ENCODE peak calls at places on chromosomes 2 and 18, in four cellular contexts. H, S, Q and N are unnamed samples.

GRCh38 chr2:38959938-38960608 is 70.4 kb downstream of the ARHGEF33 start:
- DNase-seq in H (no peak), S (no peak), Q (peak; percentile 75), N (no peak)

GRCh38 chr2:199441759-199442158 is 16.0 kb downstream of the SATB2 start:
- DNase-seq in H (no peak), S (no peak), Q (no peak), N (no peak)

GRCh38 chr2:9174771-9175441 is 31.7 kb upstream of the ASAP2 start:
- DNase-seq in H (no peak), S (no peak), Q (no peak), N (no peak)

GRCh38 chr2:29290293-29291052 is 175.3 kb downstream of the CLIP4 start:
- DNase-seq in H (no peak), S (no peak), Q (peak; percentile 57), N (no peak)

GRCh38 chr2:96091711-96092579 is 24.4 kb downstream of the ADRA2B start:
- DNase-seq in H (no peak), S (no peak), Q (peak; percentile 35), N (no peak)

GRCh38 chr2:238845583-238846480 is 2.1 kb upstream of the TWIST2 start:
- DNase-seq in H (no peak), S (no peak), Q (no peak), N (no peak)

GRCh38 chr2:70861774-70862644 is 26.4 kb upstream of the CD207 start:
- DNase-seq in H (peak; percentile 76), S (peak; percentile 84), Q (peak; percentile 93), N (peak; percentile 92)

GRCh38 chr2:141496805-141497204 is 634.0 kb downstream of the LRP1B start:
- DNase-seq in H (no peak), S (no peak), Q (no peak), N (no peak)

GRCh38 chr2:152486048-152486736 is 151.2 kb downstream of the FMNL2 start:
- DNase-seq in H (peak; percentile 99), S (no peak), Q (no peak), N (no peak)

GRCh38 chr18:70499218-70499691 is 210.4 kb downstream of the SOCS6 start:
- DNase-seq in H (no peak), S (peak; percentile 5), Q (peak; percentile 24), N (no peak)

GRCh38 chr2:48148841-48149240 is 242.5 kb upstream of the FBXO11 start:
- DNase-seq in H (no peak), S (peak; percentile 66), Q (no peak), N (no peak)

GRCh38 chr2:6017887-6018286 is 325.7 kb downstream of the SOX11 start:
- DNase-seq in H (no peak), S (no peak), Q (no peak), N (no peak)

GRCh38 chr2:191333911-191334357 is 88.7 kb downstream of the MYO1B start:
- DNase-seq in H (no peak), S (no peak), Q (no peak), N (no peak)

GRCh38 chr2:109242654-109243331 is 113.8 kb downstream of the SH3RF3 start:
- DNase-seq in H (no peak), S (no peak), Q (no peak), N (no peak)

GRCh38 chr2:200702646-200703118 is 109.0 kb upstream of the BZW1 start:
- DNase-seq in H (peak; percentile 80), S (no peak), Q (no peak), N (no peak)

GRCh38 chr18:44036500-44036899 is 644.2 kb upstream of the SETBP1 start:
- DNase-seq in H (no peak), S (no peak), Q (peak; percentile 17), N (no peak)

GRCh38 chr2:234241656-234242445 is 191.3 kb downstream of the SPP2 start:
- DNase-seq in H (no peak), S (no peak), Q (no peak), N (no peak)

GRCh38 chr2:232367016-232367415 is 11.5 kb upstream of the ALPP start:
- DNase-seq in H (no peak), S (no peak), Q (peak; percentile 7), N (no peak)

GRCh38 chr2:130351495-130352125 is 4.2 kb upstream of the PTPN18 start:
- DNase-seq in H (no peak), S (no peak), Q (no peak), N (no peak)

GRCh38 chr2:69131983-69132675 is 119.2 kb downstream of the ANTXR1 start:
- DNase-seq in H (no peak), S (no peak), Q (no peak), N (no peak)

GRCh38 chr2:174694196-174694878 is 69.9 kb downstream of the CHRNA1 start:
- DNase-seq in H (no peak), S (no peak), Q (no peak), N (no peak)

GRCh38 chr2:160392201-160392600 is 101.4 kb downstream of the RBMS1 start:
- DNase-seq in H (no peak), S (no peak), Q (no peak), N (no peak)

GRCh38 chr2:105460048-105460732 is 61.3 kb upstream of the FHL2 start:
- DNase-seq in H (no peak), S (no peak), Q (no peak), N (no peak)

GRCh38 chr18:57523171-57523956 is 63.1 kb downstream of the FECH start:
- DNase-seq in H (no peak), S (peak; percentile 16), Q (no peak), N (no peak)

GRCh38 chr2:204715332-204715731 is 170.1 kb downstream of the PARD3B start:
- DNase-seq in H (no peak), S (no peak), Q (no peak), N (no peak)

GRCh38 chr2:59502981-59503380 is 1050.5 kb downstream of the BCL11A start:
- DNase-seq in H (no peak), S (no peak), Q (no peak), N (no peak)

GRCh38 chr2:125935559-125935958 is 720.4 kb upstream of the GYPC start:
- DNase-seq in H (no peak), S (no peak), Q (no peak), N (no peak)

GRCh38 chr2:226934546-226935243 is 98.8 kb downstream of the RHBDD1 start:
- DNase-seq in H (no peak), S (no peak), Q (no peak), N (no peak)

GRCh38 chr2:127362971-127363370 is 24.8 kb downstream of the MAP3K2 start:
- DNase-seq in H (no peak), S (no peak), Q (no peak), N (no peak)

GRCh38 chr18:44799422-44800421 is 119.0 kb downstream of the SETBP1 start:
- DNase-seq in H (no peak), S (no peak), Q (no peak), N (no peak)

GRCh38 chr18:33577688-33578370 is at the start of gene ASXL3:
- DNase-seq in H (no peak), S (no peak), Q (peak; percentile 31), N (peak; percentile 86)
- TF ChIP-seq ELF4 in H (no peak), S (no peak), Q (no peak), N (no peak)

GRCh38 chr18:48827321-48828200 is 123.2 kb downstream of the SMAD7 start:
- DNase-seq in H (no peak), S (no peak), Q (peak; percentile 59), N (peak; percentile 46)

GRCh38 chr18:48826271-48826670 is 124.5 kb downstream of the SMAD7 start:
- DNase-seq in H (no peak), S (no peak), Q (no peak), N (no peak)

GRCh38 chr18:48826806-48827205 is 124.0 kb downstream of the SMAD7 start:
- DNase-seq in H (no peak), S (no peak), Q (peak; percentile 9), N (no peak)

GRCh38 chr18:48825101-48825745 is 125.5 kb downstream of the SMAD7 start:
- DNase-seq in H (no peak), S (no peak), Q (peak; percentile 10), N (no peak)

GRCh38 chr18:48824231-48824970 is 126.4 kb downstream of the SMAD7 start:
- DNase-seq in H (no peak), S (no peak), Q (peak; percentile 5), N (no peak)
- TF ChIP-seq ELF4 in H (no peak), S (no peak), Q (no peak), N (no peak)

DNA sequence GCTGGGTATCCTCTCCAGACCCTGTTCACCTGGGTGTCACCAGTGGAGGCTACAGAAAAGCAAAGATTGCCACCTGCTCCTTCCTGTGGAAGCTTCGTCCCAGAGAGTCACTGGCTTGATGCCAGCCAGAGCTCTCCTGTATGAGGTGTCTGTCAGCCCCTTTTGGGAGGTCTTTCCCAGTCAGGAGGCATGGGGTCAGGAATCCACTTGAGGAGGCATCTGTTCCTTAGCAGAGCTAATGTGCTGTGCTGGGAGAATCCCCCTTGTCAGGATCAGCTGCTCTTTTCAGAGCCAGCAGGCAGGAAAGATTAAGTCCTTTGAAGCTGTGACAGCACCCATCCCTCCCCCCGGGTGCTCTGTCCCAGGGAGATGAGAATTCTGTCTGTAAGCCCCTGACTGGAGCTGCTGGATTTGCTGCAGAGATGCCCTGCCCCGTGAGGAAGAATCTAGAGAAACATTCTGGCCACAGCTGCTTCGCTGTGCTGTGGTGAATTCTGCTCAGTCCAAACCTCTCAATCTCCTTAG is 121.8 kb downstream of the GPR39 start:
- DNase-seq in H (no peak), S (no peak), Q (no peak), N (no peak)
- TF ChIP-seq ELF4 in H (no peak), S (no peak), Q (no peak), N (no peak)

GRCh38 chr2:41364842-41365241 is 683.0 kb upstream of the PKDCC start:
- DNase-seq in H (no peak), S (no peak), Q (no peak), N (no peak)
- TF ChIP-seq ELF4 in H (no peak), S (no peak), Q (no peak), N (no peak)

DNA sequence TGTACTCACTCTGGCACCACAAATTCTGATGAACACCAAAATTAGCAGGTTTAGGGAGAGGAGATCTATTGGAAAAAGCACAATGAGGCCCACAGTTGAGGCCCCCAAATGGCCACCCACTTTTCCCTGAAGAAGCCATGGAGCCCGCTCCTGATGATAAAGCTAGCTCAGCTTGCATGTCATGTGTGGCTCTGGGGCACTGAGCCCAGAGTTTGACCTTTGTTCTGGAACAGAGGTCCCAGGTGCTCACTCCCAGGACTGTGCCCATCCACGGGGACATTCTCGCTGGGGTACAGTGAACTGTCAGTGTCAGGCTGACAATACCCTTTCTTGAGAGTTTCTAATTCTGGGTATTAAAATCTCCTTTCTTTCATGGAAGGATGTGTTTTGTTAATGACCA is 36.2 kb downstream of the XDH start:
- DNase-seq in H (no peak), S (no peak), Q (no peak), N (no peak)
- TF ChIP-seq ELF4 in H (no peak), S (no peak), Q (no peak), N (no peak)

GRCh38 chr18:76351961-76352581 is 143.0 kb downstream of the ZNF516 start:
- DNase-seq in H (peak; percentile 80), S (no peak), Q (no peak), N (peak; percentile 57)

GRCh38 chr18:76353500-76353899 is 141.5 kb downstream of the ZNF516 start:
- DNase-seq in H (no peak), S (no peak), Q (no peak), N (no peak)

GRCh38 chr18:76353046-76353445 is 142.0 kb downstream of the ZNF516 start:
- DNase-seq in H (no peak), S (no peak), Q (no peak), N (no peak)

GRCh38 chr18:76356666-76357065 is 138.4 kb downstream of the ZNF516 start:
- DNase-seq in H (no peak), S (no peak), Q (no peak), N (no peak)

GRCh38 chr18:76354348-76354747 is 140.7 kb downstream of the ZNF516 start:
- DNase-seq in H (no peak), S (no peak), Q (no peak), N (no peak)
- TF ChIP-seq ELF4 in H (no peak), S (no peak), Q (no peak), N (no peak)